ENCODE peak calls at places on chromosome 6, in nine cellular contexts. E is adrenal gland, P is A549, H is heart left ventricle, J is breast epithelium, Z is IMR-90, O is gastrocnemius medialis, L is prostate gland, X is uterus. W is an unnamed sample.

GRCh38 chr6:134589512-134589911 is 271.6 kb upstream of the SGK1 start:
- DNase-seq in P (peak; percentile 67), J (no peak), O (no peak), H (no peak), Z (peak; percentile 100), L (no peak), E (no peak), X (no peak), W (no peak)

GRCh38 chr6:67231092-67231491 is 1404.0 kb upstream of the ADGRB3 start:
- DNase-seq in L (no peak), H (no peak), O (no peak), P (no peak), X (no peak), E (no peak), Z (no peak), J (no peak), W (no peak)

GRCh38 chr6:170438402-170438753 is 114.7 kb downstream of the PSMB1 start:
- DNase-seq in O (peak; percentile 98), Z (peak; percentile 99), J (no peak), P (peak; percentile 62), E (peak; percentile 67), H (peak; percentile 92), X (peak; percentile 91), L (peak; percentile 35), W (peak; percentile 69)

GRCh38 chr6:166678426-166678825 is 51.4 kb upstream of the RPS6KA2 start:
- DNase-seq in H (no peak), L (no peak), P (peak; percentile 36), J (peak; percentile 29), X (no peak), O (no peak), Z (peak; percentile 63), E (no peak), W (no peak)

GRCh38 chr6:63897459-63897858 is 261.9 kb downstream of the PHF3 start:
- DNase-seq in X (no peak), P (no peak), L (no peak), O (no peak), H (no peak), J (no peak), Z (peak; percentile 86), E (no peak), W (no peak)

GRCh38 chr6:113858067-113858604 is 991 bp downstream of the MARCKS start:
- DNase-seq in Z (peak; percentile 29), E (peak; percentile 22), H (no peak), J (peak; percentile 46), P (peak; percentile 33), X (peak; percentile 54), O (no peak), L (peak; percentile 63), W (peak; percentile 85)

GRCh38 chr6:17224056-17224455 is 57.1 kb upstream of the RBM24 start:
- DNase-seq in O (no peak), L (no peak), P (no peak), H (no peak), E (no peak), Z (no peak), J (no peak), X (no peak), W (no peak)

GRCh38 chr6:40391086-40391485 is 196.1 kb downstream of the LRFN2 start:
- DNase-seq in E (no peak), P (no peak), X (no peak), H (no peak), J (no peak), L (peak; percentile 2), O (no peak), Z (no peak), W (no peak)

GRCh38 chr6:34029489-34030280 is 116.2 kb downstream of the GRM4 start:
- DNase-seq in O (no peak), P (no peak), L (no peak), Z (no peak), J (no peak), H (no peak), X (no peak), E (no peak), W (no peak)

GRCh38 chr6:34031567-34032383 is 114.1 kb downstream of the GRM4 start:
- DNase-seq in X (no peak), L (no peak), H (no peak), E (no peak), O (no peak), J (no peak), Z (no peak), P (no peak), W (no peak)

GRCh38 chr6:34032856-34033255 is 113.0 kb downstream of the GRM4 start:
- DNase-seq in J (no peak), P (no peak), O (no peak), X (no peak), H (no peak), Z (no peak), L (no peak), E (no peak), W (no peak)

GRCh38 chr6:34028691-34029360 is 117.1 kb downstream of the GRM4 start:
- DNase-seq in P (no peak), H (no peak), X (no peak), Z (no peak), L (no peak), E (no peak), O (no peak), J (no peak), W (no peak)

DNA sequence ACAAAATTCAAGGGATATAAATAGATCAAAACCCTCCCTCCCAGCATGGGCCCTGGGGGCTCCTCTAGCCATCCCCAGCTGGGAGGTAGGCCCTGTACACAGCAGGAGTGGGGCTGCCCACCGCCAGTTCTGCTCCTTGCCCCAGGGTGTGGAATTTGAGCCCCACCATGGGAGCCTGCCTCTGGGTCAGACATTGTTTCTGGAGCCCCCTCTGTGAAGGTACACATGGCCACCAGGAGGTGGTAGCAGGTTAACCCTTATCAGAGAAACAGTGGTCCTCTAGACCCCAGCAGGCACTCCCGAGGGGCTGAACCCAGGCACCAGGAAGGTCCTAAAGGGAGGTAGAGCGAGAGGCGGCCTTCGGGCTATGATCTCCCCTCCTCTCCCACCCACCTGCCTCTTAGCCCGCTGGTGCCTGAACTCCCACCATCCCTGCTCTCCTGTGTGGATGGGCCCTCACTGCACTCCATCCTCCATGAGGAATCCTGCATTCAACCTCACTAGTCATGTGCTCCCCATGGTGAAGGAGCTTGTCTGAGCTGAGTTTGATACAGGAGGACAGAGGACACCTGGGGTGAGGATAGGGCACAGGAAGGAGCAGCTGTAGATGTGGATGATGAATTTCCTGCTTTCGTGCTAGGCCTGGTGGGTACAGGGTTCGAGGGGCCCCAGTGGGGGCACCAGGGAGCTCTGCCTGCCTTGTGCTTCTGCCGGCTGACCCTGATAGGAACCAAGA is 114.9 kb downstream of the GRM4 start:
- DNase-seq in Z (no peak), E (no peak), J (no peak), P (no peak), O (no peak), L (no peak), H (no peak), X (no peak), W (no peak)
- TF ChIP-seq CTCF in Z (no peak), E (no peak), J (no peak), P (no peak), O (no peak), L (no peak), H (no peak), X (no peak), W (no peak)

DNA sequence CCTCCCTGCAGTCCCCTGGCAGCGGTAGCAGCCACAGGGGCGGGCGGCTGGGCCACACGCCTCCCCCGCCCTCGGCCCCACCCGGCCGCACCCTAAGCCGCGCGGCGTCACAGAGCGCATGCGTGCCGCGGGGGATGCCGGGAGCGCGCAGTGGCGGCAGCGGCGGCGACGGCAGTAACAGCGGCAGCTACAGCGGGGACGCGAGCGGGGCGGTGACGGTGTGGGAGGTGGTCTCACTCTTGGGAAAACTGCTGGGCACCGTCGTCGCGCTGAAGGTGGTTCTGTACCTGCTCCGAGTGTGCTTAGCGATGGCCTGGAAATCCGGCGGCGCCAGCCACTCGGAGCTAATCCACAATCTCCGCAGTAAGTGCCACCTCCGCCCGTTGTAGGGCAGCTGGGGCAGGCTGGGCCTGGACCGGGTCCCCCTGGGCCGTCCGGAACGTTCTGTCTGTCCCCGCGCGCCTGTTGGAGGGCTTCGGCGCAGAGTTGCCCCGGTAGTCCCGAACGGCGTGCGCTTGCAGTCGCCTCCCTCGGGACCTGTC is at the start of gene PCMT1:
- DNase-seq in Z (peak; percentile 87), J (peak; percentile 82), E (peak; percentile 92), H (peak; percentile 95), O (peak; percentile 89), L (peak; percentile 87), X (peak; percentile 84), P (peak; percentile 67), W (peak; percentile 99)
- TF ChIP-seq POLR2A in Z (peak; percentile 56), J (peak; percentile 21), E (peak; percentile 94), H (no peak), O (peak; percentile 96), L (peak; percentile 73), X (peak; percentile 77), P (peak; percentile 74), W (peak; percentile 73)

GRCh38 chr6:32183030-32183429 is 1.0 kb downstream of the AGER start:
- DNase-seq in J (no peak), P (no peak), X (no peak), H (no peak), Z (no peak), E (no peak), O (no peak), L (no peak), W (no peak)

GRCh38 chr6:32183483-32184083 is 470 bp downstream of the AGER start:
- DNase-seq in O (no peak), P (no peak), H (peak; percentile 64), E (no peak), L (no peak), Z (no peak), X (no peak), J (no peak), W (peak; percentile 66)

GRCh38 chr6:32182617-32183016 is 1.4 kb downstream of the AGER start:
- DNase-seq in J (no peak), L (no peak), P (no peak), H (no peak), E (no peak), Z (no peak), O (no peak), X (no peak), W (no peak)

GRCh38 chr6:32181148-32181702 is 2.8 kb downstream of the AGER start:
- DNase-seq in H (no peak), L (no peak), X (no peak), E (no peak), J (no peak), O (no peak), P (no peak), Z (no peak), W (no peak)

DNA sequence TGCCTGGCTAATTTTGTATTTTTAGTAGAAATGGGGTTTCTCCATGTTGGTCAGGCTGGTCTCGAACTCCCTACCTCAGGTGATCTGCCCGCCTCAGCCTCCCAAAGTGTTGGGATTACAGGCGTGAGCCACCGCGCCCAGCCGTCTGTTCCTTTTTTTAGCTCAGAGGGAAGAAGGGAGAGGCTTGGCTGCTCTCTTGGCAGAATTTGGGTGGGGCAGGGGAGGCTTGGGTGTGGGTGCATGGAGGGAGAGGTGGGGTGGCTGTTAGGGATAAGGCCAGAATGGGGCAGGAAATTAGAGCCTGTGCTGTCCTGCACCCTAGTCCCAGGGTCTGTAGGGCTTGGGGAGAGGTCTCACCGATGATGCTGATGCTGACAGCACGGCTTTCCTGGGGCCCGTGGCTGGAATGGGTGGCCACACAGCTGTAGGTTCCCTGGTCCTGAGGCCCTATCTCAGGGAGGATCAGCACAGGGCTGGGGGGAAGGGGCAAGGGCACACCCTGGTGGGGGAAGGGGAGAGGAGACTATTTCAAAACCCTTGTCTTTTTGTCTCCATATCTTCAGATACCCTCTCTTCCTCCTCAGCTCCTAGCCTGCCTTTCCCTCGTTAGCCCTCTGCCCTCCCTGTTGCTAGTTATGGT is 2.0 kb downstream of the AGER start:
- DNase-seq in E (no peak), X (no peak), Z (no peak), J (no peak), P (no peak), H (peak; percentile 38), O (no peak), L (no peak), W (no peak)
- H3K27ac ChIP-seq in E (no peak overlapping the region), X (peak overlapping the region; percentile 100), Z (no peak overlapping the region), J (no peak overlapping the region), P (no peak overlapping the region), H (peak overlapping the region; percentile 95), O (peak overlapping the region; percentile 82), L (no peak overlapping the region), W (no peak overlapping the region)

DNA sequence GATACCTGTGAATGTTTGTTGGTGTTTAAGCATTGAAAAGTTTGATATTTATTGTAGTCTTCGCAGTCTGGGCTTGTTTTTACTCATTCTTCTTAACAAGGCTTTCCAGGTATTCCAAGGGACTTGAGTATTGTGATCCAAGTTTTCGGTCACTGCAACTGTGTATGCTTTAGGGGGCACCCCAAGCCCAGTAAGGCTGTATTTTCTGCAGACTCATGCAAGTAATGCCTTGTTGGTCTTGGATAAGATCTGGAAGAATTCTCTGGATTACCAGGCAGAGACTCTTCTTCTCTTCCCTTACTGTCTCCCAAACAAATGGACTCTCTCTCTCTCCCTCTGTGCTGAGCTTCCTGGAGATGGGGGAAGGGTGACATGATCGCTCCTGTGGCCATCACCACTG is 82.1 kb downstream of the RFPL4B start:
- DNase-seq in J (no peak), E (no peak), L (no peak), H (no peak), O (no peak), P (no peak), X (no peak), Z (peak; percentile 53), W (no peak)
- TF ChIP-seq CTCF in J (no peak), E (no peak), L (no peak), H (no peak), O (no peak), P (no peak), X (no peak), Z (peak; percentile 47), W (no peak)